ENCODE peak calls at places on chromosomes 4 and X, in seven cellular contexts. A, R, U, H, X, E and G are unnamed samples.

GRCh38 chrX:150291014-150291413 is 72.1 kb upstream of the MAMLD1 start:
- DNase-seq in A (no peak), R (no peak), U (no peak), H (no peak), X (no peak), E (peak), G (no peak)

GRCh38 chr4:100311181-100311580 is 120.9 kb upstream of the DDIT4L start:
- DNase-seq in A (no peak), R (peak), U (no peak), H (no peak), X (peak), E (peak), G (peak)

GRCh38 chr4:26326791-26327190 is 6.0 kb downstream of the RBPJ start:
- DNase-seq in A (no peak), R (no peak), U (peak), H (no peak), X (no peak), E (no peak), G (peak)

GRCh38 chrX:51420610-51421009 is 75.8 kb downstream of the NUDT11 start:
- DNase-seq in A (no peak), R (peak), U (peak), H (no peak), X (peak), E (no peak), G (peak)

GRCh38 chr4:163895369-163896005 is 401.0 kb downstream of the TMA16 start:
- DNase-seq in A (no peak), R (peak), U (no peak), H (no peak), X (no peak), E (no peak), G (no peak)

GRCh38 chr4:138821321-138821720 is 194.3 kb upstream of the NOCT start:
- DNase-seq in A (no peak), R (no peak), U (no peak), H (no peak), X (no peak), E (no peak), G (no peak)

GRCh38 chr4:93346840-93347239 is 481.7 kb upstream of the ATOH1 start:
- DNase-seq in A (no peak), R (no peak), U (no peak), H (no peak), X (no peak), E (no peak), G (no peak)

GRCh38 chr4:37682701-37683401 is 3.3 kb downstream of the RELL1 start:
- DNase-seq in A (no peak), R (peak), U (no peak), H (no peak), X (peak), E (no peak), G (peak)

GRCh38 chrX:37580080-37580479 is 8.6 kb downstream of the LANCL3 start:
- DNase-seq in A (no peak), R (no peak), U (no peak), H (no peak), X (no peak), E (no peak), G (no peak)

GRCh38 chrX:119885554-119886428 is 9.9 kb upstream of the AKAP14 start:
- DNase-seq in A (no peak), R (no peak), U (peak), H (no peak), X (peak), E (no peak), G (peak)

GRCh38 chrX:35101901-35102300 is 159.3 kb downstream of the FAM47B start:
- DNase-seq in A (no peak), R (no peak), U (no peak), H (no peak), X (no peak), E (no peak), G (no peak)

GRCh38 chr4:56786955-56787354 is 34.5 kb downstream of the SPINK2 start:
- DNase-seq in A (peak), R (no peak), U (peak), H (peak), X (no peak), E (peak), G (peak)

GRCh38 chrX:52509916-52510315 is 6.9 kb downstream of the XAGE1B start:
- DNase-seq in A (no peak), R (no peak), U (no peak), H (no peak), X (no peak), E (no peak), G (no peak)

GRCh38 chr4:10096976-10097330 is 19.6 kb downstream of the WDR1 start:
- DNase-seq in A (no peak), R (no peak), U (no peak), H (no peak), X (no peak), E (no peak), G (no peak)

GRCh38 chrX:17744896-17745523 is 7.7 kb downstream of the SCML1 start:
- DNase-seq in A (no peak), R (no peak), U (peak), H (no peak), X (peak), E (no peak), G (peak)

GRCh38 chrX:13938053-13938765 is 91.5 kb downstream of the GEMIN8 start:
- DNase-seq in A (no peak), R (no peak), U (no peak), H (no peak), X (peak), E (peak), G (no peak)

GRCh38 chr4:61277785-61278184 is 77.7 kb downstream of the ADGRL3 start:
- DNase-seq in A (no peak), R (no peak), U (no peak), H (peak), X (no peak), E (no peak), G (peak)

GRCh38 chr4:53916431-53916889 is 147.9 kb downstream of the CHIC2 start:
- DNase-seq in A (no peak), R (no peak), U (peak), H (no peak), X (no peak), E (no peak), G (peak)

GRCh38 chr4:7699040-7699439 is 240.6 kb downstream of the AFAP1 start:
- DNase-seq in A (no peak), R (no peak), U (peak), H (no peak), X (no peak), E (no peak), G (peak)

GRCh38 chrX:107493141-107493540 is 43.7 kb downstream of the FRMPD3 start:
- DNase-seq in A (no peak), R (no peak), U (no peak), H (no peak), X (no peak), E (no peak), G (no peak)

GRCh38 chr4:126221262-126221661 is 906.5 kb downstream of the FAT4 start:
- DNase-seq in A (no peak), R (no peak), U (no peak), H (no peak), X (no peak), E (no peak), G (no peak)

GRCh38 chr4:37510626-37511025 is 175.6 kb downstream of the RELL1 start:
- DNase-seq in A (no peak), R (no peak), U (no peak), H (no peak), X (no peak), E (no peak), G (no peak)

GRCh38 chr4:69823481-69824186 is 36.3 kb downstream of the SULT1E1 start:
- DNase-seq in A (no peak), R (peak), U (peak), H (peak), X (peak), E (peak), G (peak)

GRCh38 chr4:25443851-25444250 is 66.8 kb downstream of the ANAPC4 start:
- DNase-seq in A (no peak), R (no peak), U (no peak), H (no peak), X (no peak), E (no peak), G (no peak)

GRCh38 chr4:72314869-72315268 is 254.2 kb downstream of the ADAMTS3 start:
- DNase-seq in A (no peak), R (no peak), U (peak), H (no peak), X (peak), E (no peak), G (peak)

GRCh38 chr4:56217383-56217890 is 169.9 kb downstream of the AASDH start:
- DNase-seq in A (no peak), R (no peak), U (no peak), H (no peak), X (no peak), E (no peak), G (no peak)

GRCh38 chr4:151652841-151653547 is 107.8 kb downstream of the GATB start:
- DNase-seq in A (no peak), R (no peak), U (peak), H (no peak), X (no peak), E (no peak), G (peak)

GRCh38 chr4:55807556-55807955 is 12.0 kb upstream of the EXOC1L start:
- DNase-seq in A (no peak), R (no peak), U (no peak), H (no peak), X (no peak), E (no peak), G (no peak)

GRCh38 chrX:115098897-115099296 is 81.5 kb upstream of the IL13RA2 start:
- DNase-seq in A (no peak), R (no peak), U (no peak), H (no peak), X (no peak), E (no peak), G (no peak)